ENCODE peak calls at places on chromosome 13, in eight cellular contexts. Z is lower lobe of right lung, D is AG09309, H is BE2C, Q is astrocyte of the cerebellum, A is GM12865, N is suprapubic skin, L is thoracic aorta. I is an unnamed sample.

GRCh38 chr13:40445557-40445990 is 220.9 kb downstream of the FOXO1 start:
- DNase-seq in Z (peak), D (no peak), H (peak), Q (peak), A (peak), N (no peak), L (no peak), I (no peak)

GRCh38 chr13:113969973-113970611 is 3.8 kb downstream of the C13orf46 start:
- DNase-seq in Z (peak), D (no peak), H (no peak), Q (no peak), A (no peak), N (no peak), L (peak), I (no peak)

GRCh38 chr13:48838193-48839000 is 137.3 kb upstream of the FNDC3A start:
- DNase-seq in Z (no peak), D (no peak), H (no peak), Q (no peak), A (no peak), N (no peak), L (no peak), I (no peak)

GRCh38 chr13:106105153-106105552 is 430.3 kb downstream of the EFNB2 start:
- DNase-seq in Z (no peak), D (no peak), H (no peak), Q (no peak), A (no peak), N (no peak), L (no peak), I (no peak)

GRCh38 chr13:113882716-113883115 is 18.8 kb upstream of the GAS6 start:
- DNase-seq in Z (no peak), D (no peak), H (no peak), Q (no peak), A (no peak), N (peak), L (no peak), I (no peak)

GRCh38 chr13:75375329-75375728 is 106.6 kb downstream of the TBC1D4 start:
- DNase-seq in Z (no peak), D (no peak), H (no peak), Q (no peak), A (no peak), N (no peak), L (no peak), I (no peak)

GRCh38 chr13:57740719-57741118 is 109.2 kb downstream of the PCDH17 start:
- DNase-seq in Z (no peak), D (no peak), H (peak), Q (peak), A (no peak), N (no peak), L (no peak), I (no peak)

GRCh38 chr13:30551194-30551593 is 66.5 kb upstream of the USPL1 start:
- DNase-seq in Z (no peak), D (peak), H (no peak), Q (no peak), A (peak), N (no peak), L (no peak), I (no peak)

GRCh38 chr13:80048802-80049201 is 292.1 kb downstream of the SPRY2 start:
- DNase-seq in Z (peak), D (peak), H (peak), Q (peak), A (peak), N (peak), L (peak), I (peak)

GRCh38 chr13:36549771-36550170 is 117.5 kb downstream of the CCNA1 start:
- DNase-seq in Z (no peak), D (no peak), H (peak), Q (no peak), A (no peak), N (no peak), L (no peak), I (no peak)

GRCh38 chr13:72849571-72849970 is 67.6 kb downstream of the PIBF1 start:
- DNase-seq in Z (no peak), D (peak), H (no peak), Q (peak), A (no peak), N (no peak), L (no peak), I (peak)

GRCh38 chr13:84645196-84646071 is 763.2 kb upstream of the SLITRK1 start:
- DNase-seq in Z (no peak), D (peak), H (no peak), Q (no peak), A (no peak), N (no peak), L (no peak), I (peak)

GRCh38 chr13:78601886-78602560 is 1.3 kb downstream of the POU4F1 start:
- DNase-seq in Z (no peak), D (no peak), H (no peak), Q (no peak), A (no peak), N (no peak), L (no peak), I (no peak)

GRCh38 chr13:46106839-46107371 is 2.1 kb upstream of the CPB2 start:
- DNase-seq in Z (no peak), D (no peak), H (no peak), Q (no peak), A (no peak), N (no peak), L (no peak), I (no peak)

GRCh38 chr13:37209621-37210020 is 104.2 kb upstream of the CSNK1A1L start:
- DNase-seq in Z (no peak), D (no peak), H (no peak), Q (no peak), A (no peak), N (no peak), L (no peak), I (no peak)

GRCh38 chr13:60759499-60759898 is 362.5 kb downstream of the TDRD3 start:
- DNase-seq in Z (no peak), D (no peak), H (no peak), Q (peak), A (no peak), N (no peak), L (no peak), I (no peak)

GRCh38 chr13:52377898-52378297 is 28.1 kb downstream of the THSD1 start:
- DNase-seq in Z (no peak), D (no peak), H (no peak), Q (no peak), A (no peak), N (no peak), L (no peak), I (no peak)

GRCh38 chr13:45490068-45490467 is 25.3 kb downstream of the COG3 start:
- DNase-seq in Z (no peak), D (no peak), H (no peak), Q (no peak), A (peak), N (no peak), L (no peak), I (no peak)

GRCh38 chr13:39144941-39145533 is 106.8 kb downstream of the NHLRC3 start:
- DNase-seq in Z (no peak), D (peak), H (peak), Q (peak), A (peak), N (no peak), L (no peak), I (peak)

GRCh38 chr13:72645521-72645920 is 81.9 kb downstream of the MZT1 start:
- DNase-seq in Z (no peak), D (no peak), H (no peak), Q (no peak), A (no peak), N (no peak), L (no peak), I (no peak)

GRCh38 chr13:24167666-24168391 is 7.3 kb downstream of the SPATA13 start:
- DNase-seq in Z (no peak), D (no peak), H (no peak), Q (no peak), A (no peak), N (no peak), L (no peak), I (no peak)

GRCh38 chr13:21673592-21674270 is 2.9 kb downstream of the FGF9 start:
- DNase-seq in Z (peak), D (no peak), H (peak), Q (no peak), A (peak), N (no peak), L (no peak), I (no peak)

GRCh38 chr13:44498502-44498901 is 77.6 kb downstream of the TSC22D1 start:
- DNase-seq in Z (no peak), D (no peak), H (no peak), Q (no peak), A (no peak), N (no peak), L (no peak), I (no peak)

GRCh38 chr13:44401577-44401976 is 28.0 kb downstream of the SERP2 start:
- DNase-seq in Z (no peak), D (no peak), H (no peak), Q (no peak), A (no peak), N (no peak), L (no peak), I (no peak)

GRCh38 chr13:113559901-113560644 is 24.5 kb upstream of the TFDP1 start:
- DNase-seq in Z (peak), D (no peak), H (no peak), Q (no peak), A (no peak), N (peak), L (no peak), I (no peak)

GRCh38 chr13:110017379-110017778 is 231.0 kb upstream of the IRS2 start:
- DNase-seq in Z (no peak), D (peak), H (no peak), Q (peak), A (no peak), N (no peak), L (no peak), I (peak)

GRCh38 chr13:36282818-36283432 is 14.7 kb downstream of the CCDC169 start:
- DNase-seq in Z (no peak), D (no peak), H (no peak), Q (peak), A (peak), N (no peak), L (no peak), I (no peak)

GRCh38 chr13:102187313-102187712 is 214.5 kb downstream of the FGF14 start:
- DNase-seq in Z (no peak), D (no peak), H (no peak), Q (no peak), A (no peak), N (no peak), L (no peak), I (no peak)

GRCh38 chr13:29846475-29847256 is 3.8 kb downstream of the UBL3 start:
- DNase-seq in Z (no peak), D (no peak), H (no peak), Q (no peak), A (no peak), N (no peak), L (no peak), I (no peak)

GRCh38 chr13:110390572-110390971 is 83.5 kb downstream of the COL4A2 start:
- DNase-seq in Z (no peak), D (no peak), H (no peak), Q (no peak), A (no peak), N (no peak), L (no peak), I (no peak)

GRCh38 chr13:74056829-74057564 is 77.2 kb downstream of the KLF12 start:
- DNase-seq in Z (no peak), D (no peak), H (peak), Q (no peak), A (no peak), N (no peak), L (no peak), I (no peak)

GRCh38 chr13:102317593-102317992 is 84.3 kb downstream of the FGF14 start:
- DNase-seq in Z (peak), D (no peak), H (peak), Q (no peak), A (no peak), N (peak), L (peak), I (no peak)

GRCh38 chr13:51619614-51620013 is 35.4 kb downstream of the WDFY2 start:
- DNase-seq in Z (no peak), D (peak), H (no peak), Q (peak), A (peak), N (no peak), L (no peak), I (peak)

GRCh38 chr13:29654384-29654783 is 58.9 kb upstream of the SLC7A1 start:
- DNase-seq in Z (no peak), D (no peak), H (no peak), Q (no peak), A (no peak), N (no peak), L (no peak), I (no peak)

GRCh38 chr13:91601273-91601672 is 202.9 kb downstream of the GPC5 start:
- DNase-seq in Z (no peak), D (no peak), H (no peak), Q (no peak), A (no peak), N (no peak), L (no peak), I (no peak)

GRCh38 chr13:99206873-99207272 is 6.2 kb downstream of the UBAC2 start:
- DNase-seq in Z (no peak), D (no peak), H (no peak), Q (no peak), A (no peak), N (no peak), L (no peak), I (no peak)

GRCh38 chr13:99206226-99206625 is 5.6 kb downstream of the UBAC2 start:
- DNase-seq in Z (no peak), D (no peak), H (no peak), Q (no peak), A (no peak), N (no peak), L (no peak), I (no peak)

GRCh38 chr13:99207511-99207910 is 6.9 kb downstream of the UBAC2 start:
- DNase-seq in Z (no peak), D (no peak), H (no peak), Q (no peak), A (no peak), N (no peak), L (no peak), I (no peak)

GRCh38 chr13:99208845-99209527 is 8.3 kb downstream of the UBAC2 start:
- DNase-seq in Z (no peak), D (no peak), H (no peak), Q (no peak), A (no peak), N (no peak), L (no peak), I (no peak)

DNA sequence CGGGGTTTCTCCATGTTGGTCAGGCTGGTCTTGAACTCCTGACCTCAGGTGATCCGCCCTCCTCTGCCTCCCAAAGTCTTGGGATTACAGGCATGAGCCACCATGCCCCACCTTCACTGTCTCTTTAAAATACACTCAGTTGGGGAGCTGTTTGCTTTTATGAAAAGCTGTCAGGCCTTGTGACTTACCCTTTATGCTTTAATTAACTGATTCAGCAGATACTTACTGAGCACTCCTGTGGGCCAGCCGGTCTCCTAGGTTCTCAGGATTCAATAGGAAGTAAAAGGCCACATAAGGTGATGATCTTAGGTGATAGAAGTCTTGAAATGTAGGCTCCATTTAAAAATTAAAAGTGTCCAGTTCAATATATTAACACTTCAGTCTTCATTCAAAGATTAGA is 7.5 kb downstream of the UBAC2 start:
- DNase-seq in Z (no peak), D (no peak), H (no peak), Q (no peak), A (no peak), N (no peak), L (no peak), I (no peak)
- TF ChIP-seq CTCF in Z (no peak), D (no peak), H (no peak), Q (no peak), A (no peak), N (no peak), L (no peak), I (no peak)

GRCh38 chr13:112101360-112101930 is 34.5 kb downstream of the SOX1 start:
- DNase-seq in Z (no peak), D (no peak), H (no peak), Q (no peak), A (no peak), N (no peak), L (no peak), I (no peak)

GRCh38 chr13:112103260-112103843 is 36.4 kb downstream of the SOX1 start:
- DNase-seq in Z (no peak), D (no peak), H (no peak), Q (no peak), A (no peak), N (no peak), L (no peak), I (no peak)

GRCh38 chr13:112103971-112104872 is 37.3 kb downstream of the SOX1 start:
- DNase-seq in Z (no peak), D (no peak), H (no peak), Q (no peak), A (no peak), N (no peak), L (no peak), I (no peak)

GRCh38 chr13:112104873-112105234 is 37.9 kb downstream of the SOX1 start:
- DNase-seq in Z (no peak), D (no peak), H (no peak), Q (no peak), A (no peak), N (no peak), L (no peak), I (no peak)

DNA sequence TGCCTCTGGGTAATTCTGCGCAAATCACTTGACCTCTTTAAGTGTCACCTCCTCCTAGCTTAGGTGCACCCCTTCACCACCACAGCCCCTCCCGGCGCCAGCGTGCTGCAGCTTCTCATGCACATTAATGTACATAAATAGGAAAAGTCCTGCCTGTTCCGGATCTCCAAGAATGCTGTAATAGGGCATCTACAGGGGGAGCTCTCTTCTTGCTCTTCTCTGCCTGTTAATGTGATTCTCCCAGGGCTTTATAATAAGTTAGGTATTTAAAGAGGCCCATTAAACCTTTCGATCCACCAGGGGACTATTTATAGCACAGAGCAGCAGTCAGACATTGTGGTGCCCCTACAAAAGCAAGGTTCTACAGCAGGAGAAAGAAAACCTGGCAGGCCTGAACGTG is 35.3 kb downstream of the SOX1 start:
- DNase-seq in Z (no peak), D (no peak), H (no peak), Q (no peak), A (no peak), N (no peak), L (no peak), I (no peak)
- TF ChIP-seq CTCF in Z (no peak), D (no peak), H (no peak), Q (no peak), A (no peak), N (no peak), L (no peak), I (no peak)

GRCh38 chr13:108121406-108121805 is 93.9 kb downstream of the LIG4 start:
- DNase-seq in Z (no peak), D (no peak), H (no peak), Q (no peak), A (no peak), N (no peak), L (no peak), I (no peak)
- TF ChIP-seq CTCF in Z (no peak), D (no peak), H (peak), Q (no peak), A (no peak), N (no peak), L (no peak), I (no peak)

GRCh38 chr13:25252229-25252628 is 35.1 kb downstream of the MTMR6 start:
- DNase-seq in Z (no peak), D (no peak), H (no peak), Q (no peak), A (no peak), N (no peak), L (no peak), I (no peak)

GRCh38 chr13:25247345-25247744 is 39.9 kb downstream of the MTMR6 start:
- DNase-seq in Z (no peak), D (no peak), H (no peak), Q (no peak), A (no peak), N (no peak), L (no peak), I (no peak)

GRCh38 chr13:25252770-25253169 is 34.5 kb downstream of the MTMR6 start:
- DNase-seq in Z (no peak), D (no peak), H (no peak), Q (no peak), A (no peak), N (no peak), L (no peak), I (no peak)

GRCh38 chr13:25248071-25248470 is 39.2 kb downstream of the MTMR6 start:
- DNase-seq in Z (no peak), D (no peak), H (no peak), Q (no peak), A (peak), N (no peak), L (no peak), I (no peak)

GRCh38 chr13:25249001-25249543 is 38.2 kb downstream of the MTMR6 start:
- DNase-seq in Z (no peak), D (peak), H (no peak), Q (peak), A (peak), N (no peak), L (no peak), I (peak)
- TF ChIP-seq CTCF in Z (peak), D (peak), H (peak), Q (peak), A (peak), N (no peak), L (no peak), I (peak)

DNA sequence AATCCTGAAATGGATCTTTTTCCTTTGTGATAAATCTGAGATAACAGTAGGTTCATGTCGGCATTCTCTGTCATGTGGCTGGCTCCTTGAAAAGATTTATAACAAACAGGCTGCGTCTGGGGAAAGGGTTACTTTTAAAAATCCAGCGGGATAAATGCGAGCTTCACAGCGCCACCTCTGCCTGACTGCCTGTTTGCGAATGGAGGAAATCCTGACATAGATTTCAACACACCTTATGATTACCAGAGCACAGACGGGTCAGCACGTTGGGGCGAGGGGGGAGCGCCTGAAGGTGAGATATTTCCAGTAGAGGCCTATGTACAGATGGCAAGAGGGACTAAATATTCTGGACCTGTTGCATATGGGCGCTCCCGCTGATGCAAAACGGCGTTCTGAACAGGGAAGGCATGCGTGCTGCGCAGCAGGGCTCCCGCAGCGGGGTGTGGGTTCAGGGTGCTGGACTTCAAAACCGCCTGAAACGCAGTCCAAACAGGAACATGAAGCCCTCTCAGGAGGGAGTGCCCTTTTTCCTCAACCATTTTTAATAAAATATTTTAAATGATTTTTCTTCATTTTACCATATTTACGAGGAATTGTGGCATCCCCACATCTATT is 445.3 kb upstream of the SGCG start:
- DNase-seq in Z (no peak), D (no peak), H (no peak), Q (no peak), A (no peak), N (no peak), L (no peak), I (no peak)
- TF ChIP-seq CTCF in Z (no peak), D (no peak), H (no peak), Q (no peak), A (no peak), N (no peak), L (no peak), I (no peak)

DNA sequence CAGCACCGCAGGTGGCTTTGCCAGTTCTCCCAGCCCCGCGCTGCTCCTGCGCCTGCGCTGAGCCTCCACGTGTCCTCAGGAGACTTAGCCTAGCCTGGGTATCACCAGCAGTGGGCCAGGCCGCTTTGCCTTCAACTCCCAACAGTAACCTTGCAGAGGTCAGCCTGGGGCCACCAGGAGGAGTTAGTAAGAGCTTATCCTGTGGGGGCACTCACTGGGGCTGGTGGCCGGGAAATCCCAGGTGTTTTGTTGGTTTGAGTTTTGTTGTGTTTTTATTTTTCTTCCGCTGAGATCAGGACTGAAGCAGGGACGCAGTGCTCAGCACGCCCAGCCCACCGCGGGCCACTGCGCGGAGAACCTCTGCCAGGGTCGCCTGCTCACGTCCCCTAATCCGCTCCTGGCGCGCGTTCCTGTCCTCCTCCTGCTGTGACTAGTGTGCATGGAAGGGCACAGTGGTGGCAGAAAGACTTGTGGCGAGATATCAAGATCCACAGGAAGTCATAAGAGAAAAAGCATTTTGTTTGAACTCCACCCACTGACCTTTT is 207.4 kb upstream of the RFC3 start:
- DNase-seq in Z (peak), D (no peak), H (peak), Q (no peak), A (no peak), N (no peak), L (no peak), I (no peak)
- TF ChIP-seq CTCF in Z (no peak), D (no peak), H (no peak), Q (no peak), A (no peak), N (no peak), L (no peak), I (no peak)

I was measured in BJ.